ENCODE peak calls at places on chromosome 5, in six cellular contexts. One of them, this sample, is unnamed.
A peak's percentile ranks its signal among the peaks of the same experiment; 100 is the strongest.

GRCh38 chr5:64453405-64453804 is 52.4 kb upstream of the RGS7BP start:
- DNase-seq in CD4-positive, alpha-beta memory T cell: no peak
- DNase-seq in COR-L47: no peak
- DNase-seq in lower lobe of right lung: no peak
- DNase-seq in stimulated activated CD4-positive, alpha-beta T cell treated with anti-CD3 and anti-CD28 coated beads, Interleukin-4, amount 100 ng/mL, for 48 hours: no peak
- DNase-seq in putamen: no peak
- DNase-seq in this sample: no peak

GRCh38 chr5:35404701-35405100 is 174.4 kb upstream of the PRLR start:
- DNase-seq in lower lobe of right lung: no peak
- DNase-seq in stimulated activated CD4-positive, alpha-beta T cell treated with anti-CD3 and anti-CD28 coated beads, Interleukin-4, amount 100 ng/mL, for 48 hours: no peak
- DNase-seq in putamen: no peak
- DNase-seq in COR-L47: no peak
- DNase-seq in CD4-positive, alpha-beta memory T cell: no peak
- DNase-seq in this sample: no peak

GRCh38 chr5:74865799-74866652 is at the start of gene FAM169A:
- DNase-seq in CD4-positive, alpha-beta memory T cell: peak; percentile 57
- DNase-seq in putamen: peak; percentile 31
- DNase-seq in lower lobe of right lung: peak; percentile 50
- DNase-seq in stimulated activated CD4-positive, alpha-beta T cell treated with anti-CD3 and anti-CD28 coated beads, Interleukin-4, amount 100 ng/mL, for 48 hours: peak; percentile 27
- DNase-seq in COR-L47: peak; percentile 51
- DNase-seq in this sample: no peak

GRCh38 chr5:76958976-76959767 is 6.3 kb downstream of the CRHBP start:
- DNase-seq in stimulated activated CD4-positive, alpha-beta T cell treated with anti-CD3 and anti-CD28 coated beads, Interleukin-4, amount 100 ng/mL, for 48 hours: no peak
- DNase-seq in putamen: no peak
- DNase-seq in CD4-positive, alpha-beta memory T cell: no peak
- DNase-seq in COR-L47: no peak
- DNase-seq in lower lobe of right lung: no peak
- DNase-seq in this sample: peak; percentile 69

GRCh38 chr5:169696621-169697517 is 59.8 kb downstream of the DOCK2 start:
- DNase-seq in COR-L47: no peak
- DNase-seq in stimulated activated CD4-positive, alpha-beta T cell treated with anti-CD3 and anti-CD28 coated beads, Interleukin-4, amount 100 ng/mL, for 48 hours: no peak
- DNase-seq in CD4-positive, alpha-beta memory T cell: no peak
- DNase-seq in putamen: no peak
- DNase-seq in lower lobe of right lung: no peak
- DNase-seq in this sample: no peak

GRCh38 chr5:58849995-58850667 is 267.3 kb downstream of the RAB3C start:
- DNase-seq in putamen: peak; percentile 12
- DNase-seq in stimulated activated CD4-positive, alpha-beta T cell treated with anti-CD3 and anti-CD28 coated beads, Interleukin-4, amount 100 ng/mL, for 48 hours: no peak
- DNase-seq in lower lobe of right lung: peak; percentile 66
- DNase-seq in COR-L47: peak; percentile 78
- DNase-seq in CD4-positive, alpha-beta memory T cell: peak; percentile 3
- DNase-seq in this sample: peak; percentile 64

GRCh38 chr5:65926276-65926761 is at the start of gene ERBIN:
- DNase-seq in stimulated activated CD4-positive, alpha-beta T cell treated with anti-CD3 and anti-CD28 coated beads, Interleukin-4, amount 100 ng/mL, for 48 hours: peak; percentile 59
- DNase-seq in COR-L47: peak; percentile 25
- DNase-seq in CD4-positive, alpha-beta memory T cell: peak; percentile 64
- DNase-seq in lower lobe of right lung: peak; percentile 89
- DNase-seq in putamen: peak; percentile 54
- DNase-seq in this sample: peak; percentile 53

GRCh38 chr5:39430461-39430860 is 5.7 kb upstream of the DAB2 start:
- DNase-seq in putamen: no peak
- DNase-seq in CD4-positive, alpha-beta memory T cell: no peak
- DNase-seq in COR-L47: no peak
- DNase-seq in stimulated activated CD4-positive, alpha-beta T cell treated with anti-CD3 and anti-CD28 coated beads, Interleukin-4, amount 100 ng/mL, for 48 hours: no peak
- DNase-seq in lower lobe of right lung: no peak
- DNase-seq in this sample: no peak

GRCh38 chr5:88808153-88808552 is 74.8 kb downstream of the MEF2C start:
- DNase-seq in lower lobe of right lung: no peak
- DNase-seq in stimulated activated CD4-positive, alpha-beta T cell treated with anti-CD3 and anti-CD28 coated beads, Interleukin-4, amount 100 ng/mL, for 48 hours: no peak
- DNase-seq in CD4-positive, alpha-beta memory T cell: no peak
- DNase-seq in COR-L47: no peak
- DNase-seq in putamen: no peak
- DNase-seq in this sample: no peak

GRCh38 chr5:157456301-157456700 is 3.7 kb upstream of the NIPAL4 start:
- DNase-seq in CD4-positive, alpha-beta memory T cell: no peak
- DNase-seq in stimulated activated CD4-positive, alpha-beta T cell treated with anti-CD3 and anti-CD28 coated beads, Interleukin-4, amount 100 ng/mL, for 48 hours: no peak
- DNase-seq in COR-L47: no peak
- DNase-seq in putamen: peak; percentile 98
- DNase-seq in lower lobe of right lung: no peak
- DNase-seq in this sample: no peak

GRCh38 chr5:39055760-39056393 is 18.3 kb downstream of the RICTOR start:
- DNase-seq in stimulated activated CD4-positive, alpha-beta T cell treated with anti-CD3 and anti-CD28 coated beads, Interleukin-4, amount 100 ng/mL, for 48 hours: no peak
- DNase-seq in COR-L47: no peak
- DNase-seq in putamen: no peak
- DNase-seq in CD4-positive, alpha-beta memory T cell: no peak
- DNase-seq in lower lobe of right lung: no peak
- DNase-seq in this sample: no peak

GRCh38 chr5:3195991-3196390 is 399.6 kb upstream of the IRX1 start:
- DNase-seq in stimulated activated CD4-positive, alpha-beta T cell treated with anti-CD3 and anti-CD28 coated beads, Interleukin-4, amount 100 ng/mL, for 48 hours: no peak
- DNase-seq in lower lobe of right lung: no peak
- DNase-seq in COR-L47: no peak
- DNase-seq in CD4-positive, alpha-beta memory T cell: no peak
- DNase-seq in putamen: no peak
- DNase-seq in this sample: no peak

GRCh38 chr5:172665049-172665541 is 24.0 kb downstream of the NEURL1B start:
- DNase-seq in stimulated activated CD4-positive, alpha-beta T cell treated with anti-CD3 and anti-CD28 coated beads, Interleukin-4, amount 100 ng/mL, for 48 hours: no peak
- DNase-seq in putamen: no peak
- DNase-seq in CD4-positive, alpha-beta memory T cell: no peak
- DNase-seq in COR-L47: no peak
- DNase-seq in lower lobe of right lung: no peak
- DNase-seq in this sample: no peak

GRCh38 chr5:129921204-129921603 is 16.9 kb downstream of the CHSY3 start:
- DNase-seq in lower lobe of right lung: no peak
- DNase-seq in CD4-positive, alpha-beta memory T cell: no peak
- DNase-seq in COR-L47: no peak
- DNase-seq in putamen: no peak
- DNase-seq in stimulated activated CD4-positive, alpha-beta T cell treated with anti-CD3 and anti-CD28 coated beads, Interleukin-4, amount 100 ng/mL, for 48 hours: no peak
- DNase-seq in this sample: no peak

GRCh38 chr5:36657563-36657995 is 51.2 kb downstream of the SLC1A3 start:
- DNase-seq in COR-L47: no peak
- DNase-seq in stimulated activated CD4-positive, alpha-beta T cell treated with anti-CD3 and anti-CD28 coated beads, Interleukin-4, amount 100 ng/mL, for 48 hours: no peak
- DNase-seq in lower lobe of right lung: no peak
- DNase-seq in putamen: peak; percentile 59
- DNase-seq in CD4-positive, alpha-beta memory T cell: no peak
- DNase-seq in this sample: peak; percentile 99

This sample was measured in AML-193.